ENCODE peak calls at places on chromosome 12, in five cellular contexts. D, F, I, G and T are unnamed samples.

GRCh38 chr12:26345471-26346003 is 150.2 kb downstream of the SSPN start:
- DNase-seq in D (no peak), F (no peak), I (no peak), G (no peak), T (no peak)

GRCh38 chr12:132561784-132562156 is 48.6 kb downstream of the LRCOL1 start:
- DNase-seq in D (no peak), F (peak), I (peak), G (peak), T (peak)

GRCh38 chr12:130764073-130764472 is 48.0 kb upstream of the RIMBP2 start:
- DNase-seq in D (no peak), F (no peak), I (no peak), G (no peak), T (no peak)

GRCh38 chr12:19783547-19784444 is 344.5 kb downstream of the AEBP2 start:
- DNase-seq in D (no peak), F (no peak), I (no peak), G (no peak), T (no peak)

GRCh38 chr12:30243426-30243825 is 452.2 kb downstream of the IPO8 start:
- DNase-seq in D (no peak), F (no peak), I (no peak), G (no peak), T (no peak)

GRCh38 chr12:53190108-53190729 is 9.5 kb upstream of the CSAD start:
- DNase-seq in D (no peak), F (peak), I (peak), G (peak), T (no peak)

GRCh38 chr12:21502164-21502496 is 541 bp downstream of the GOLT1B start:
- DNase-seq in D (no peak), F (no peak), I (peak), G (no peak), T (no peak)

GRCh38 chr12:122988036-122988435 is 7.6 kb downstream of the ARL6IP4 start:
- DNase-seq in D (no peak), F (no peak), I (no peak), G (no peak), T (no peak)

GRCh38 chr12:88448337-88448944 is 131.8 kb downstream of the KITLG start:
- DNase-seq in D (no peak), F (no peak), I (no peak), G (no peak), T (no peak)

GRCh38 chr12:31897791-31898503 is 61.3 kb upstream of the RESF1 start:
- DNase-seq in D (peak), F (no peak), I (peak), G (no peak), T (no peak)

GRCh38 chr12:4274396-4274959 is 916 bp downstream of the CCND2 start:
- DNase-seq in D (no peak), F (no peak), I (no peak), G (no peak), T (no peak)